ENCODE peak calls at places on chromosomes 7 and 10, in five cellular contexts. U is OCI-LY7, M is GM23338, V is MM.1S, Z is HCT116. D is an unnamed sample.

GRCh38 chr10:132319853-132320669 is 11.9 kb upstream of the LRRC27 start:
- DNase-seq in U (no peak), M (no peak), V (no peak), Z (no peak), D (no peak)

GRCh38 chr7:44348300-44348699 is 22.9 kb upstream of the CAMK2B start:
- DNase-seq in U (peak; percentile 73), M (peak; percentile 79), V (no peak), Z (peak; percentile 24), D (peak; percentile 31)

GRCh38 chr7:142385528-142386340 is 127.9 kb upstream of the PRSS58 start:
- DNase-seq in U (peak; percentile 67), M (peak; percentile 78), V (peak; percentile 83), Z (peak; percentile 72), D (peak; percentile 54)

GRCh38 chr7:47968852-47969774 is 10.3 kb downstream of the HUS1 start:
- DNase-seq in U (peak; percentile 66), M (peak; percentile 85), V (peak; percentile 41), Z (peak; percentile 39), D (peak; percentile 86)

GRCh38 chr10:87925570-87925969 is 62.1 kb downstream of the PTEN start:
- DNase-seq in U (no peak), M (no peak), V (no peak), Z (no peak), D (no peak)

GRCh38 chr7:73893342-73894101 is 32.6 kb downstream of the TMEM270 start:
- DNase-seq in U (no peak), M (no peak), V (no peak), Z (no peak), D (no peak)

GRCh38 chr7:134553976-134554375 is 5.1 kb downstream of the AKR1B15 start:
- DNase-seq in U (peak; percentile 14), M (peak; percentile 68), V (peak; percentile 35), Z (no peak), D (peak; percentile 44)

GRCh38 chr7:150992833-150993302 is 2.1 kb downstream of the NOS3 start:
- DNase-seq in U (peak; percentile 58), M (peak; percentile 93), V (no peak), Z (no peak), D (peak; percentile 93)

GRCh38 chr7:131859162-131859821 is 302.9 kb upstream of the PODXL start:
- DNase-seq in U (peak; percentile 29), M (peak; percentile 80), V (peak; percentile 62), Z (peak; percentile 43), D (peak; percentile 75)

GRCh38 chr10:43824934-43825333 is 176.3 kb upstream of the ZNF32 start:
- DNase-seq in U (no peak), M (no peak), V (no peak), Z (no peak), D (no peak)

GRCh38 chr7:128275651-128276050 is 34.6 kb downstream of the LEP start:
- DNase-seq in U (no peak), M (no peak), V (no peak), Z (no peak), D (no peak)

GRCh38 chr7:112892263-112892662 is 102.1 kb upstream of the TMEM168 start:
- DNase-seq in U (no peak), M (no peak), V (no peak), Z (no peak), D (no peak)

GRCh38 chr7:38716397-38716796 is 85.2 kb upstream of the AMPH start:
- DNase-seq in U (no peak), M (peak; percentile 66), V (no peak), Z (no peak), D (no peak)

GRCh38 chr7:95478139-95479037 is 7.4 kb upstream of the ASB4 start:
- DNase-seq in U (no peak), M (peak; percentile 71), V (no peak), Z (no peak), D (peak; percentile 54)

GRCh38 chr10:133278577-133279265 is 2.1 kb upstream of the ADAM8 start:
- DNase-seq in U (peak; percentile 73), M (no peak), V (peak; percentile 91), Z (no peak), D (no peak)

GRCh38 chr7:19707240-19707639 is 1.6 kb downstream of the POLR1F start:
- DNase-seq in U (no peak), M (no peak), V (no peak), Z (no peak), D (no peak)

GRCh38 chr7:83821866-83822265 is 172.9 kb upstream of the SEMA3E start:
- DNase-seq in U (no peak), M (no peak), V (no peak), Z (no peak), D (no peak)

GRCh38 chr10:497898-498451 is 191.5 kb downstream of the DIP2C start:
- DNase-seq in U (no peak), M (no peak), V (peak; percentile 0), Z (no peak), D (no peak)

GRCh38 chr10:60394444-60394843 is 4.8 kb upstream of the ANK3 start:
- DNase-seq in U (no peak), M (no peak), V (no peak), Z (no peak), D (no peak)

GRCh38 chr7:95883208-95883607 is 110.9 kb downstream of the DYNC1I1 start:
- DNase-seq in U (no peak), M (no peak), V (no peak), Z (no peak), D (no peak)

GRCh38 chr7:108002726-108003590 is at the start of gene LAMB1:
- DNase-seq in U (no peak), M (peak; percentile 87), V (no peak), Z (no peak), D (peak; percentile 90)

GRCh38 chr7:139108256-139109187 is 998 bp downstream of the ZC3HAV1 start:
- DNase-seq in U (peak; percentile 73), M (peak; percentile 54), V (peak; percentile 46), Z (no peak), D (peak; percentile 66)

GRCh38 chr10:6741561-6741960 is 161.5 kb upstream of the PRKCQ start:
- DNase-seq in U (no peak), M (no peak), V (no peak), Z (no peak), D (no peak)

GRCh38 chr7:24724451-24725190 is 32.6 kb downstream of the GSDME start:
- DNase-seq in U (no peak), M (no peak), V (no peak), Z (no peak), D (no peak)

GRCh38 chr7:24727165-24728120 is 29.8 kb downstream of the GSDME start:
- DNase-seq in U (peak; percentile 28), M (no peak), V (peak; percentile 39), Z (no peak), D (no peak)

GRCh38 chr7:24728121-24728500 is 29.2 kb downstream of the GSDME start:
- DNase-seq in U (no peak), M (no peak), V (no peak), Z (no peak), D (no peak)

GRCh38 chr7:24723178-24723530 is 34.1 kb downstream of the GSDME start:
- DNase-seq in U (peak; percentile 34), M (no peak), V (no peak), Z (no peak), D (no peak)

DNA sequence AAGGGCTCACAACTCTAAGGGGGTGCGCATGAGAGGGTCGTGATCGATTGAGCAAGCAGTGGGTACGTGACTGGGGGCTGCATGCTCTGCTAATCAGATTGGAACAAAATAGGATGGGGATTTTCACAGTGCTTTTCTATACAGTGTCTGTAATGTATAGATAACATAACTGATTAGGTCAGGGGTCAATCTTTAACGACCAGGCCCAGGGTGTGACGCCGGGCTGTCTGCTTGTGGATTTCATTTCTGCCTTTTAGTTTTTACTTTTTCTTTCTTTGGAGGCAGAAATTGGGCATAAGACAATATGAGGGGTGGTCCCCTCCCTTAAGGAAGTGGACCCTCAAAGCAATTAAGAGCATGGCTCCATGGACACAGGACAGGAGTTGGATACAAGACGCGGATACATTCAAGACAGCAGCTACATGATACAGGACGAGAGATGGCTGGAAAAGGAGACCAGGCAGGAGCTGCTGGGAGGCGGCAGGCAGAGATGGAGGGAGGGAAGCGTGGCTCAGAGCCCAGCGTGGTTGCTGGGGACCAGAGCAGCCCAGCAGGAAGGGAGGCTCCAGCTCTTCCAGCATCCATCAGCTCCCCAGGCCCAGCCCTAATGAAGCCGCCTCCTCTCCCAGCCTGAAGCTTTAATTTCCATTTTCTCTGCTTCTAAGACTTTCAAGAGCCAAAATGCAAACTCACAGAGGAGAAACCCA is 31.6 kb downstream of the GSDME start:
- DNase-seq in U (no peak), M (no peak), V (no peak), Z (no peak), D (no peak)
- TF ChIP-seq EZH2phosphoT487 in U (no peak), M (no peak), V (no peak), Z (no peak), D (no peak)

GRCh38 chr7:26624839-26625238 is 239.6 kb downstream of the SKAP2 start:
- DNase-seq in U (no peak), M (no peak), V (no peak), Z (no peak), D (no peak)
- TF ChIP-seq EZH2phosphoT487 in U (no peak), M (no peak), V (no peak), Z (no peak), D (no peak)

DNA sequence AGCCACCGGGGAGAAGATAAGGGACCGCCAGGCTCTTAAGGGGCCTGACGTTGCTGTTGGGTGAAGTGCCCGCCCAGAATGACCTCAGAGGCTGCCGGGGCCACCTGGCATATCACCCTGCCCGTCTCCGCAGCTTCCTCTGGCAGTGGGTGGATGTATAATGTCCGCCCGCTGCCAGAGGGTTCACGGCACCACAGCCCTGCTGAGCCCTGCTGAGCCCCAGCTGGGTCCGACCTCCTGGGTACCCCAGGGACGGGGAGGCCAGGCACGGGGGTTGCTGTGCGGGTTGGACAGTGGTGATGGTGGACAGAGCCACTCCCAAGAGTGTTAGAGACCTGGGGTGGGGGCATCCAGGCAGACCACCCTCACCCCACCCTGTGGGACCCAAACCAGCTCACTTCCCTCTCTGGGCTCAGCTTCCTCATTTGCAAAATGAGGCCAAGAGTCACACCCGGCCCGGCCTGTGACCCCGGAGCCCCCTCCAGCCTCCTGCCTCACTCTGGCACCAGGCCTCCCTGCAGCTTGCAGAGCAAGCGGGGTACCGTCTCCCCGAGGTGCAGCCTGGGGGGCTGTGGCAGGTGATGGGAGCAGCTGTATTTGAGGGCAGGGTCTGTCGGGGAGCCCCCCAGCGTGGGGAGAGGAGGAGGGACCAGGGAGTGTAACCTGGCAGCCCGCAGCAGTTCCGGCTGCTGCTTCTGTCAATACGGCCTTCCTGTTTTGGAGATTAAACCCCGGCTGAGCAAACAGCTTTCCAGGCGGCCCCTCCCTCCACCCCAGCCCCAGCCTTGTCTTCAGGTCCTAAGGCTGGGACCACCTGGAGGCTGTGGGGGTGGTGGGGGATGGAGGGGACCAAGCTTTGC is 8.4 kb upstream of the LFNG start:
- DNase-seq in U (peak; percentile 76), M (no peak), V (no peak), Z (no peak), D (peak; percentile 47)
- TF ChIP-seq EZH2phosphoT487 in U (no peak), M (no peak), V (no peak), Z (no peak), D (no peak)

GRCh38 chr10:70087641-70088040 is 35.0 kb downstream of the MACROH2A2 start:
- DNase-seq in U (no peak), M (no peak), V (no peak), Z (no peak), D (no peak)
- TF ChIP-seq EZH2phosphoT487 in U (no peak), M (no peak), V (no peak), Z (no peak), D (no peak)

GRCh38 chr7:71626206-71626605 is 494.3 kb downstream of the GALNT17 start:
- DNase-seq in U (no peak), M (no peak), V (no peak), Z (no peak), D (peak; percentile 45)

GRCh38 chr7:71630521-71630920 is 498.6 kb downstream of the GALNT17 start:
- DNase-seq in U (no peak), M (no peak), V (no peak), Z (no peak), D (no peak)

GRCh38 chr7:71625534-71625933 is 493.6 kb downstream of the GALNT17 start:
- DNase-seq in U (no peak), M (no peak), V (no peak), Z (no peak), D (no peak)
- TF ChIP-seq EZH2phosphoT487 in U (no peak), M (no peak), V (no peak), Z (no peak), D (no peak)